ENCODE peak calls at places on chromosomes 11 and 22, in ten cellular contexts. Y is mucosa of descending colon; H is T-helper 9 cell; Z is substantia nigra; Q is HT-29; O is Daoy; T is Caki2; L is activated CD4-positive, alpha-beta T cell treated with anti-CD3 and anti-CD28 coated beads, Interleukin-2, amount 10 ng/mL, durations not matched to agents 24 days and 14 days; D is fibroblast of mammary gland; J is AG20443. I is an unnamed sample.

GRCh38 chr11:28464252-28464867 is 356.2 kb downstream of the METTL15 start:
- DNase-seq in Y (no peak), H (no peak), Z (no peak), Q (no peak), O (no peak), T (no peak), L (no peak), D (peak), J (no peak), I (no peak)

GRCh38 chr11:109033627-109034340 is 368.9 kb downstream of the DDX10 start:
- DNase-seq in Y (no peak), H (no peak), Z (no peak), Q (no peak), O (peak), T (no peak), L (no peak), D (peak), J (peak), I (no peak)

GRCh38 chr11:70481625-70482528 is 83.5 kb downstream of the CTTN start:
- DNase-seq in Y (peak), H (no peak), Z (no peak), Q (peak), O (peak), T (peak), L (no peak), D (peak), J (peak), I (no peak)

GRCh38 chr22:24523873-24524272 is 28.7 kb downstream of the UPB1 start:
- DNase-seq in Y (no peak), H (no peak), Z (no peak), Q (no peak), O (no peak), T (no peak), L (no peak), D (peak), J (peak), I (no peak)

GRCh38 chr11:87114093-87114492 is 76.4 kb downstream of the TMEM135 start:
- DNase-seq in Y (no peak), H (no peak), Z (no peak), Q (no peak), O (no peak), T (no peak), L (no peak), D (no peak), J (no peak), I (no peak)

GRCh38 chr22:30459206-30460052 is 12.4 kb downstream of the SEC14L3 start:
- DNase-seq in Y (no peak), H (no peak), Z (no peak), Q (no peak), O (peak), T (peak), L (peak), D (peak), J (peak), I (no peak)

GRCh38 chr11:48044577-48044976 is 64.2 kb downstream of the PTPRJ start:
- DNase-seq in Y (no peak), H (no peak), Z (peak), Q (no peak), O (no peak), T (no peak), L (no peak), D (no peak), J (no peak), I (no peak)

GRCh38 chr11:119683783-119684182 is 45.2 kb downstream of the NECTIN1 start:
- DNase-seq in Y (no peak), H (no peak), Z (no peak), Q (no peak), O (peak), T (no peak), L (no peak), D (no peak), J (no peak), I (no peak)

GRCh38 chr22:45159652-45160462 is 3.9 kb upstream of the NUP50 start:
- DNase-seq in Y (no peak), H (no peak), Z (no peak), Q (peak), O (peak), T (peak), L (no peak), D (peak), J (no peak), I (no peak)

GRCh38 chr11:1933416-1934325 is 13.5 kb upstream of the MRPL23 start:
- DNase-seq in Y (peak), H (no peak), Z (no peak), Q (no peak), O (no peak), T (no peak), L (no peak), D (no peak), J (no peak), I (no peak)

GRCh38 chr11:114296190-114296978 is at the start of gene NNMT:
- DNase-seq in Y (peak), H (no peak), Z (no peak), Q (peak), O (peak), T (peak), L (no peak), D (peak), J (peak), I (no peak)

GRCh38 chr11:65315866-65316233 is 1.2 kb downstream of the CDC42EP2 start:
- DNase-seq in Y (no peak), H (no peak), Z (no peak), Q (no peak), O (no peak), T (no peak), L (no peak), D (no peak), J (no peak), I (no peak)

GRCh38 chr22:23119492-23120414 is 22.0 kb downstream of the RSPH14 start:
- DNase-seq in Y (no peak), H (peak), Z (no peak), Q (no peak), O (peak), T (no peak), L (peak), D (no peak), J (no peak), I (no peak)

GRCh38 chr11:86938900-86939880 is 16.0 kb downstream of the FZD4 start:
- DNase-seq in Y (no peak), H (no peak), Z (no peak), Q (peak), O (peak), T (no peak), L (peak), D (peak), J (peak), I (no peak)

GRCh38 chr22:38755155-38755910 is 465 bp downstream of the SUN2 start:
- DNase-seq in Y (peak), H (peak), Z (peak), Q (peak), O (peak), T (peak), L (peak), D (peak), J (peak), I (no peak)